ENCODE peak calls at places on chromosomes 1 and 21, in eight cellular contexts. One of them, this sample, is unnamed.

GRCh38 chr1:91529856-91530255 is 29.2 kb downstream of the CDC7 start:
- DNase-seq in DND-41: no peak
- DNase-seq in retinal pigment epithelial cell: no peak
- DNase-seq in breast epithelium: no peak
- DNase-seq in fibroblast of mammary gland: peak
- DNase-seq in lung: no peak
- DNase-seq in stomach: no peak
- DNase-seq in cardiac fibroblast: peak
- DNase-seq in this sample: peak

GRCh38 chr1:40199126-40199525 is 37.9 kb downstream of the RLF start:
- DNase-seq in DND-41: no peak
- DNase-seq in retinal pigment epithelial cell: no peak
- DNase-seq in breast epithelium: no peak
- DNase-seq in fibroblast of mammary gland: no peak
- DNase-seq in lung: no peak
- DNase-seq in stomach: no peak
- DNase-seq in cardiac fibroblast: no peak
- DNase-seq in this sample: no peak

GRCh38 chr1:225572422-225572821 is 80.5 kb downstream of the ENAH start:
- DNase-seq in DND-41: no peak
- DNase-seq in retinal pigment epithelial cell: no peak
- DNase-seq in breast epithelium: no peak
- DNase-seq in fibroblast of mammary gland: peak
- DNase-seq in lung: no peak
- DNase-seq in stomach: no peak
- DNase-seq in cardiac fibroblast: peak
- DNase-seq in this sample: no peak

GRCh38 chr1:18045654-18046053 is 61.9 kb upstream of the IGSF21 start:
- DNase-seq in DND-41: no peak
- DNase-seq in retinal pigment epithelial cell: no peak
- DNase-seq in breast epithelium: no peak
- DNase-seq in fibroblast of mammary gland: no peak
- DNase-seq in lung: no peak
- DNase-seq in stomach: no peak
- DNase-seq in cardiac fibroblast: no peak
- DNase-seq in this sample: no peak

GRCh38 chr1:229848762-229849677 is 218.0 kb upstream of the GALNT2 start:
- DNase-seq in DND-41: peak
- DNase-seq in retinal pigment epithelial cell: peak
- DNase-seq in breast epithelium: no peak
- DNase-seq in fibroblast of mammary gland: peak
- DNase-seq in lung: no peak
- DNase-seq in stomach: no peak
- DNase-seq in cardiac fibroblast: peak
- DNase-seq in this sample: no peak

GRCh38 chr1:174023438-174023837 is 1.3 kb upstream of the RC3H1 start:
- DNase-seq in DND-41: no peak
- DNase-seq in retinal pigment epithelial cell: peak
- DNase-seq in breast epithelium: peak
- DNase-seq in fibroblast of mammary gland: no peak
- DNase-seq in lung: peak
- DNase-seq in stomach: peak
- DNase-seq in cardiac fibroblast: peak
- DNase-seq in this sample: no peak

GRCh38 chr21:33660406-33660805 is 18.1 kb downstream of the ITSN1 start:
- DNase-seq in DND-41: no peak
- DNase-seq in retinal pigment epithelial cell: no peak
- DNase-seq in breast epithelium: no peak
- DNase-seq in fibroblast of mammary gland: no peak
- DNase-seq in lung: no peak
- DNase-seq in stomach: no peak
- DNase-seq in cardiac fibroblast: peak
- DNase-seq in this sample: no peak

GRCh38 chr1:172928412-172928811 is 122.3 kb downstream of the TNFSF18 start:
- DNase-seq in DND-41: no peak
- DNase-seq in retinal pigment epithelial cell: no peak
- DNase-seq in breast epithelium: no peak
- DNase-seq in fibroblast of mammary gland: peak
- DNase-seq in lung: no peak
- DNase-seq in stomach: no peak
- DNase-seq in cardiac fibroblast: no peak
- DNase-seq in this sample: peak

GRCh38 chr1:202698276-202698675 is 12.0 kb downstream of the SYT2 start:
- DNase-seq in DND-41: no peak
- DNase-seq in retinal pigment epithelial cell: no peak
- DNase-seq in breast epithelium: no peak
- DNase-seq in fibroblast of mammary gland: no peak
- DNase-seq in lung: no peak
- DNase-seq in stomach: no peak
- DNase-seq in cardiac fibroblast: no peak
- DNase-seq in this sample: no peak

GRCh38 chr1:45380125-45380524 is 39.9 kb upstream of the MUTYH start:
- DNase-seq in DND-41: no peak
- DNase-seq in retinal pigment epithelial cell: no peak
- DNase-seq in breast epithelium: no peak
- DNase-seq in fibroblast of mammary gland: no peak
- DNase-seq in lung: no peak
- DNase-seq in stomach: no peak
- DNase-seq in cardiac fibroblast: no peak
- DNase-seq in this sample: no peak

GRCh38 chr1:224789311-224789710 is 140.2 kb upstream of the DNAH14 start:
- DNase-seq in DND-41: no peak
- DNase-seq in retinal pigment epithelial cell: no peak
- DNase-seq in breast epithelium: no peak
- DNase-seq in fibroblast of mammary gland: no peak
- DNase-seq in lung: no peak
- DNase-seq in stomach: no peak
- DNase-seq in cardiac fibroblast: no peak
- DNase-seq in this sample: no peak

GRCh38 chr1:62271932-62272728 is 47.1 kb downstream of the KANK4 start:
- DNase-seq in DND-41: peak
- DNase-seq in retinal pigment epithelial cell: no peak
- DNase-seq in breast epithelium: no peak
- DNase-seq in fibroblast of mammary gland: no peak
- DNase-seq in lung: no peak
- DNase-seq in stomach: no peak
- DNase-seq in cardiac fibroblast: no peak
- DNase-seq in this sample: no peak

GRCh38 chr1:226443439-226443838 is 35.5 kb upstream of the PARP1 start:
- DNase-seq in DND-41: no peak
- DNase-seq in retinal pigment epithelial cell: peak
- DNase-seq in breast epithelium: no peak
- DNase-seq in fibroblast of mammary gland: peak
- DNase-seq in lung: no peak
- DNase-seq in stomach: no peak
- DNase-seq in cardiac fibroblast: peak
- DNase-seq in this sample: peak

GRCh38 chr21:45970674-45971486 is 10.7 kb upstream of the COL6A1 start:
- DNase-seq in DND-41: peak
- DNase-seq in retinal pigment epithelial cell: no peak
- DNase-seq in breast epithelium: no peak
- DNase-seq in fibroblast of mammary gland: no peak
- DNase-seq in lung: no peak
- DNase-seq in stomach: no peak
- DNase-seq in cardiac fibroblast: peak
- DNase-seq in this sample: peak

GRCh38 chr1:43590389-43590788 is 59.6 kb upstream of the KDM4A start:
- DNase-seq in DND-41: no peak
- DNase-seq in retinal pigment epithelial cell: no peak
- DNase-seq in breast epithelium: no peak
- DNase-seq in fibroblast of mammary gland: no peak
- DNase-seq in lung: no peak
- DNase-seq in stomach: no peak
- DNase-seq in cardiac fibroblast: no peak
- DNase-seq in this sample: no peak

GRCh38 chr1:227775841-227776240 is 39.6 kb upstream of the PRSS38 start:
- DNase-seq in DND-41: no peak
- DNase-seq in retinal pigment epithelial cell: no peak
- DNase-seq in breast epithelium: no peak
- DNase-seq in fibroblast of mammary gland: no peak
- DNase-seq in lung: no peak
- DNase-seq in stomach: no peak
- DNase-seq in cardiac fibroblast: no peak
- DNase-seq in this sample: no peak

GRCh38 chr1:231931846-231932454 is 305.4 kb downstream of the DISC1 start:
- DNase-seq in DND-41: peak
- DNase-seq in retinal pigment epithelial cell: no peak
- DNase-seq in breast epithelium: no peak
- DNase-seq in fibroblast of mammary gland: peak
- DNase-seq in lung: no peak
- DNase-seq in stomach: no peak
- DNase-seq in cardiac fibroblast: no peak
- DNase-seq in this sample: no peak

GRCh38 chr1:229887043-229887822 is 179.8 kb upstream of the GALNT2 start:
- DNase-seq in DND-41: peak
- DNase-seq in retinal pigment epithelial cell: no peak
- DNase-seq in breast epithelium: no peak
- DNase-seq in fibroblast of mammary gland: no peak
- DNase-seq in lung: peak
- DNase-seq in stomach: peak
- DNase-seq in cardiac fibroblast: no peak
- DNase-seq in this sample: peak

GRCh38 chr21:15431053-15431452 is 298.7 kb upstream of the USP25 start:
- DNase-seq in DND-41: no peak
- DNase-seq in retinal pigment epithelial cell: no peak
- DNase-seq in breast epithelium: no peak
- DNase-seq in fibroblast of mammary gland: no peak
- DNase-seq in lung: no peak
- DNase-seq in stomach: no peak
- DNase-seq in cardiac fibroblast: no peak
- DNase-seq in this sample: no peak

GRCh38 chr1:247118946-247119446 is 14.8 kb upstream of the ZNF669 start:
- DNase-seq in DND-41: peak
- DNase-seq in retinal pigment epithelial cell: no peak
- DNase-seq in breast epithelium: no peak
- DNase-seq in fibroblast of mammary gland: peak
- DNase-seq in lung: no peak
- DNase-seq in stomach: no peak
- DNase-seq in cardiac fibroblast: peak
- DNase-seq in this sample: peak

GRCh38 chr1:104120488-104120887 is 370.8 kb downstream of the AMY1C start:
- DNase-seq in DND-41: no peak
- DNase-seq in retinal pigment epithelial cell: no peak
- DNase-seq in breast epithelium: no peak
- DNase-seq in fibroblast of mammary gland: no peak
- DNase-seq in lung: no peak
- DNase-seq in stomach: no peak
- DNase-seq in cardiac fibroblast: no peak
- DNase-seq in this sample: no peak

DNA sequence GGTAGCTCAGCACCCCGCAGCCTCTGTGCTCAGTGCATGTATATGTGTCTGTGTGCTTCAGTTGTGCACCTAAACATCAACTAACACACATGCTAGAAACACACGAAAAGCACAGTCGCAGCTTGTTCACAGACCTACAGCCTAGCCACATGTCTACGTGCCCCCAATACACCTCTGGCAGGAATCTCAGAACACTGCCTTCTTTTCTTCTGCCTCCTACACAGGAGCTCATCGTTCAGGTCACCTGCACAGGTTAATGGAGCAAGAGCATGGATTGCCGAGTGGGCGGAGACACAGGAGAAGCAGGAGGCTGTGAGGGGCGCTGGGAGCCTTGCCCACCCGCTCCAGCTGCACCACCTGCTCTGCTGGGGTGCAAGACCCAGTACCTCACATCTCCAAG is 31.6 kb downstream of the CTNNBIP1 start:
- DNase-seq in DND-41: no peak
- DNase-seq in retinal pigment epithelial cell: no peak
- DNase-seq in breast epithelium: no peak
- DNase-seq in fibroblast of mammary gland: no peak
- DNase-seq in lung: no peak
- DNase-seq in stomach: no peak
- DNase-seq in cardiac fibroblast: no peak
- DNase-seq in this sample: no peak
- H3K4me3 ChIP-seq in DND-41: no peak
- H3K4me3 ChIP-seq in retinal pigment epithelial cell: no peak
- H3K4me3 ChIP-seq in breast epithelium: no peak
- H3K4me3 ChIP-seq in fibroblast of mammary gland: no peak
- H3K4me3 ChIP-seq in lung: no peak
- H3K4me3 ChIP-seq in stomach: no peak
- H3K4me3 ChIP-seq in cardiac fibroblast: no peak
- H3K4me3 ChIP-seq in this sample: no peak

GRCh38 chr1:240693844-240694243 is 81.9 kb upstream of the GREM2 start:
- DNase-seq in DND-41: no peak
- DNase-seq in retinal pigment epithelial cell: no peak
- DNase-seq in breast epithelium: no peak
- DNase-seq in fibroblast of mammary gland: no peak
- DNase-seq in lung: no peak
- DNase-seq in stomach: no peak
- DNase-seq in cardiac fibroblast: no peak
- DNase-seq in this sample: no peak
- H3K4me3 ChIP-seq in DND-41: no peak
- H3K4me3 ChIP-seq in retinal pigment epithelial cell: no peak
- H3K4me3 ChIP-seq in breast epithelium: no peak
- H3K4me3 ChIP-seq in fibroblast of mammary gland: no peak
- H3K4me3 ChIP-seq in lung: no peak
- H3K4me3 ChIP-seq in stomach: no peak
- H3K4me3 ChIP-seq in cardiac fibroblast: no peak
- H3K4me3 ChIP-seq in this sample: no peak

GRCh38 chr1:30274176-30274936 is 449.0 kb downstream of the MATN1 start:
- DNase-seq in DND-41: no peak
- DNase-seq in retinal pigment epithelial cell: no peak
- DNase-seq in breast epithelium: peak
- DNase-seq in fibroblast of mammary gland: no peak
- DNase-seq in lung: no peak
- DNase-seq in stomach: no peak
- DNase-seq in cardiac fibroblast: no peak
- DNase-seq in this sample: no peak
- H3K4me3 ChIP-seq in DND-41: no peak
- H3K4me3 ChIP-seq in retinal pigment epithelial cell: no peak
- H3K4me3 ChIP-seq in breast epithelium: no peak
- H3K4me3 ChIP-seq in fibroblast of mammary gland: no peak
- H3K4me3 ChIP-seq in lung: no peak
- H3K4me3 ChIP-seq in stomach: no peak
- H3K4me3 ChIP-seq in cardiac fibroblast: no peak
- H3K4me3 ChIP-seq in this sample: no peak

DNA sequence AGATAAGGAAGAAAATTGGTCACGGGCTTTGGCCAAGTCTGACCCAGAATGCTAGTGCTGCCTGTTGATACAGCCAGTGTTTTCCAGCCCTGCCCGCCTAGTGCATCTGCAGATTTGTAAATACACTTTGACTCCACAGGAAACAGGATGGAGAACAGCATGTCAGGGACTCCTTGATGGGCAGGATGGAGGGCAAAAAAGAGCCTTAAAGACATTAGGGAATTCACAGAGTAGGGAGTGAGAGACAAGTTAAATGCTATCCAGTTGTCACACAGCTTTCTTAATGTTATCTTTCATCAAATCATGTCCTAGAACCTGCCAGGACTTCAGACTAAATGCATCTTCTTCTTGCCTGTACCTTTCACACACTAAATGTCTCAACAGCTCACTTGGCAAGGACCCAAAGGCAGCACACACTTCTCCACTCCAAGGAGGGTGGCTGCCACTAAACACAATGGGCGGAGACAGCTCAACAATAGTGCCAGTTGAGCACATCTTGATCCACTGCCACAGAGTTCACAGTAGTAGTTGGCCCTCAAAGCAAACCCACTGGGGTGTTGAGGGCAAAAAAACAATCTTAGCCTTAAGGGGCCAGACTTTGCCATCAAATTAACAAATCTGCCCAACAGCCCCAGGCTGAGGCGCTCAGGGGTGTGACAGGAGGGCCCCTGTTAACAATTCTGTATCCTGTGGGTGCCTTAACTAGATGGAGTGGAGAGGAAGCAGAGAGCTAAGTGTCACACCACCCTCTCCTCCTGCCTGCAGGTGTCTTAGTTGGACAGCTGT is 2.7 kb downstream of the HIVEP3 start:
- DNase-seq in DND-41: peak
- DNase-seq in retinal pigment epithelial cell: no peak
- DNase-seq in breast epithelium: peak
- DNase-seq in fibroblast of mammary gland: no peak
- DNase-seq in lung: peak
- DNase-seq in stomach: peak
- DNase-seq in cardiac fibroblast: peak
- DNase-seq in this sample: no peak
- H3K4me3 ChIP-seq in DND-41: peak
- H3K4me3 ChIP-seq in retinal pigment epithelial cell: no peak
- H3K4me3 ChIP-seq in breast epithelium: no peak
- H3K4me3 ChIP-seq in fibroblast of mammary gland: no peak
- H3K4me3 ChIP-seq in lung: no peak
- H3K4me3 ChIP-seq in stomach: no peak
- H3K4me3 ChIP-seq in cardiac fibroblast: no peak
- H3K4me3 ChIP-seq in this sample: no peak

This sample was measured in MG63.